ENCODE peak calls at places on chromosomes 16 and 17, in five cellular contexts. One of them, this sample, is unnamed.

GRCh38 chr16:30458561-30459394 is 13.1 kb upstream of the SEPHS2 start:
- DNase-seq in M059J: no peak
- DNase-seq in cardiac fibroblast: no peak
- DNase-seq in activated naive CD8-positive, alpha-beta T cell treated with anti-CD3 and anti-CD28 coated beads, Interleukin-2, amount 50 U/mL, for 24 hours: peak
- DNase-seq in mesenchymal stem cell: no peak
- DNase-seq in this sample: peak

GRCh38 chr17:31369266-31369665 is 22.2 kb upstream of the RAB11FIP4 start:
- DNase-seq in cardiac fibroblast: no peak
- DNase-seq in mesenchymal stem cell: peak
- DNase-seq in M059J: no peak
- DNase-seq in activated naive CD8-positive, alpha-beta T cell treated with anti-CD3 and anti-CD28 coated beads, Interleukin-2, amount 50 U/mL, for 24 hours: no peak
- DNase-seq in this sample: no peak

GRCh38 chr17:16443390-16444257 is 28.3 kb downstream of the TRPV2 start:
- DNase-seq in M059J: no peak
- DNase-seq in mesenchymal stem cell: no peak
- DNase-seq in cardiac fibroblast: no peak
- DNase-seq in activated naive CD8-positive, alpha-beta T cell treated with anti-CD3 and anti-CD28 coated beads, Interleukin-2, amount 50 U/mL, for 24 hours: peak
- DNase-seq in this sample: no peak

GRCh38 chr16:1543085-1543896 is 9.8 kb downstream of the TMEM204 start:
- DNase-seq in mesenchymal stem cell: peak
- DNase-seq in activated naive CD8-positive, alpha-beta T cell treated with anti-CD3 and anti-CD28 coated beads, Interleukin-2, amount 50 U/mL, for 24 hours: peak
- DNase-seq in cardiac fibroblast: peak
- DNase-seq in M059J: peak
- DNase-seq in this sample: peak

GRCh38 chr16:87740909-87741424 is 24.8 kb downstream of the KLHDC4 start:
- DNase-seq in activated naive CD8-positive, alpha-beta T cell treated with anti-CD3 and anti-CD28 coated beads, Interleukin-2, amount 50 U/mL, for 24 hours: no peak
- DNase-seq in mesenchymal stem cell: no peak
- DNase-seq in cardiac fibroblast: no peak
- DNase-seq in M059J: no peak
- DNase-seq in this sample: no peak

GRCh38 chr16:6144441-6144840 is 1046.8 kb upstream of the EEF2KMT start:
- DNase-seq in activated naive CD8-positive, alpha-beta T cell treated with anti-CD3 and anti-CD28 coated beads, Interleukin-2, amount 50 U/mL, for 24 hours: no peak
- DNase-seq in M059J: no peak
- DNase-seq in mesenchymal stem cell: no peak
- DNase-seq in cardiac fibroblast: no peak
- DNase-seq in this sample: no peak

GRCh38 chr16:57432989-57433388 is 14.2 kb downstream of the CIAPIN1 start:
- DNase-seq in mesenchymal stem cell: no peak
- DNase-seq in M059J: no peak
- DNase-seq in activated naive CD8-positive, alpha-beta T cell treated with anti-CD3 and anti-CD28 coated beads, Interleukin-2, amount 50 U/mL, for 24 hours: no peak
- DNase-seq in cardiac fibroblast: no peak
- DNase-seq in this sample: no peak

GRCh38 chr17:16150251-16150859 is 65.0 kb downstream of the NCOR1 start:
- DNase-seq in mesenchymal stem cell: peak
- DNase-seq in cardiac fibroblast: peak
- DNase-seq in M059J: no peak
- DNase-seq in activated naive CD8-positive, alpha-beta T cell treated with anti-CD3 and anti-CD28 coated beads, Interleukin-2, amount 50 U/mL, for 24 hours: no peak
- DNase-seq in this sample: no peak

GRCh38 chr16:11016524-11016988 is 72.2 kb downstream of the CLEC16A start:
- DNase-seq in mesenchymal stem cell: peak
- DNase-seq in M059J: peak
- DNase-seq in cardiac fibroblast: peak
- DNase-seq in activated naive CD8-positive, alpha-beta T cell treated with anti-CD3 and anti-CD28 coated beads, Interleukin-2, amount 50 U/mL, for 24 hours: no peak
- DNase-seq in this sample: no peak

GRCh38 chr16:70480127-70481105 is 26.0 kb downstream of the FCSK start:
- DNase-seq in M059J: peak
- DNase-seq in activated naive CD8-positive, alpha-beta T cell treated with anti-CD3 and anti-CD28 coated beads, Interleukin-2, amount 50 U/mL, for 24 hours: no peak
- DNase-seq in mesenchymal stem cell: no peak
- DNase-seq in cardiac fibroblast: no peak
- DNase-seq in this sample: no peak

GRCh38 chr17:56389356-56389755 is 204.1 kb upstream of the NOG start:
- DNase-seq in M059J: no peak
- DNase-seq in mesenchymal stem cell: no peak
- DNase-seq in activated naive CD8-positive, alpha-beta T cell treated with anti-CD3 and anti-CD28 coated beads, Interleukin-2, amount 50 U/mL, for 24 hours: no peak
- DNase-seq in cardiac fibroblast: no peak
- DNase-seq in this sample: no peak

GRCh38 chr16:84044108-84044488 is 1.5 kb upstream of the SLC38A8 start:
- DNase-seq in cardiac fibroblast: peak
- DNase-seq in mesenchymal stem cell: peak
- DNase-seq in activated naive CD8-positive, alpha-beta T cell treated with anti-CD3 and anti-CD28 coated beads, Interleukin-2, amount 50 U/mL, for 24 hours: peak
- DNase-seq in M059J: peak
- DNase-seq in this sample: no peak

GRCh38 chr16:78639775-78640174 is 540.3 kb downstream of the WWOX start:
- DNase-seq in cardiac fibroblast: no peak
- DNase-seq in mesenchymal stem cell: no peak
- DNase-seq in M059J: no peak
- DNase-seq in activated naive CD8-positive, alpha-beta T cell treated with anti-CD3 and anti-CD28 coated beads, Interleukin-2, amount 50 U/mL, for 24 hours: no peak
- DNase-seq in this sample: no peak

GRCh38 chr17:65975878-65976277 is 216.1 kb downstream of the CEP112 start:
- DNase-seq in mesenchymal stem cell: no peak
- DNase-seq in M059J: no peak
- DNase-seq in activated naive CD8-positive, alpha-beta T cell treated with anti-CD3 and anti-CD28 coated beads, Interleukin-2, amount 50 U/mL, for 24 hours: no peak
- DNase-seq in cardiac fibroblast: no peak
- DNase-seq in this sample: no peak

GRCh38 chr16:82192665-82193064 is 22.6 kb upstream of the MPHOSPH6 start:
- DNase-seq in activated naive CD8-positive, alpha-beta T cell treated with anti-CD3 and anti-CD28 coated beads, Interleukin-2, amount 50 U/mL, for 24 hours: peak
- DNase-seq in mesenchymal stem cell: peak
- DNase-seq in cardiac fibroblast: peak
- DNase-seq in M059J: peak
- DNase-seq in this sample: no peak

GRCh38 chr16:81473561-81473960 is 29.0 kb downstream of the CMIP start:
- DNase-seq in activated naive CD8-positive, alpha-beta T cell treated with anti-CD3 and anti-CD28 coated beads, Interleukin-2, amount 50 U/mL, for 24 hours: no peak
- DNase-seq in M059J: no peak
- DNase-seq in cardiac fibroblast: peak
- DNase-seq in mesenchymal stem cell: no peak
- DNase-seq in this sample: no peak

GRCh38 chr17:15777717-15778116 is 45.6 kb downstream of the TBC1D26 start:
- DNase-seq in cardiac fibroblast: no peak
- DNase-seq in M059J: no peak
- DNase-seq in mesenchymal stem cell: no peak
- DNase-seq in activated naive CD8-positive, alpha-beta T cell treated with anti-CD3 and anti-CD28 coated beads, Interleukin-2, amount 50 U/mL, for 24 hours: no peak
- DNase-seq in this sample: no peak

GRCh38 chr17:69452664-69453260 is 38.3 kb downstream of the MAP2K6 start:
- DNase-seq in cardiac fibroblast: no peak
- DNase-seq in M059J: no peak
- DNase-seq in activated naive CD8-positive, alpha-beta T cell treated with anti-CD3 and anti-CD28 coated beads, Interleukin-2, amount 50 U/mL, for 24 hours: no peak
- DNase-seq in mesenchymal stem cell: no peak
- DNase-seq in this sample: no peak

GRCh38 chr16:74667215-74667765 is 613 bp upstream of the RFWD3 start:
- DNase-seq in activated naive CD8-positive, alpha-beta T cell treated with anti-CD3 and anti-CD28 coated beads, Interleukin-2, amount 50 U/mL, for 24 hours: peak
- DNase-seq in M059J: peak
- DNase-seq in mesenchymal stem cell: peak
- DNase-seq in cardiac fibroblast: peak
- DNase-seq in this sample: no peak

GRCh38 chr16:88533381-88533831 is 36.8 kb upstream of the ZC3H18 start:
- DNase-seq in cardiac fibroblast: peak
- DNase-seq in activated naive CD8-positive, alpha-beta T cell treated with anti-CD3 and anti-CD28 coated beads, Interleukin-2, amount 50 U/mL, for 24 hours: no peak
- DNase-seq in mesenchymal stem cell: peak
- DNase-seq in M059J: no peak
- DNase-seq in this sample: no peak

GRCh38 chr16:85515830-85516397 is 97.2 kb upstream of the GSE1 start:
- DNase-seq in M059J: peak
- DNase-seq in cardiac fibroblast: no peak
- DNase-seq in activated naive CD8-positive, alpha-beta T cell treated with anti-CD3 and anti-CD28 coated beads, Interleukin-2, amount 50 U/mL, for 24 hours: no peak
- DNase-seq in mesenchymal stem cell: peak
- DNase-seq in this sample: no peak

GRCh38 chr17:8012996-8013640 is 10.7 kb downstream of the GUCY2D start:
- DNase-seq in mesenchymal stem cell: no peak
- DNase-seq in cardiac fibroblast: no peak
- DNase-seq in activated naive CD8-positive, alpha-beta T cell treated with anti-CD3 and anti-CD28 coated beads, Interleukin-2, amount 50 U/mL, for 24 hours: no peak
- DNase-seq in M059J: no peak
- DNase-seq in this sample: no peak

GRCh38 chr17:40886090-40886489 is 1.0 kb upstream of the KRT20 start:
- DNase-seq in activated naive CD8-positive, alpha-beta T cell treated with anti-CD3 and anti-CD28 coated beads, Interleukin-2, amount 50 U/mL, for 24 hours: no peak
- DNase-seq in cardiac fibroblast: peak
- DNase-seq in M059J: peak
- DNase-seq in mesenchymal stem cell: peak
- DNase-seq in this sample: no peak

GRCh38 chr17:15944720-15945492 is at the start of gene ADORA2B:
- DNase-seq in cardiac fibroblast: peak
- DNase-seq in mesenchymal stem cell: peak
- DNase-seq in activated naive CD8-positive, alpha-beta T cell treated with anti-CD3 and anti-CD28 coated beads, Interleukin-2, amount 50 U/mL, for 24 hours: peak
- DNase-seq in M059J: peak
- DNase-seq in this sample: peak

GRCh38 chr16:79754081-79754872 is 153.7 kb upstream of the MAF start:
- DNase-seq in cardiac fibroblast: peak
- DNase-seq in mesenchymal stem cell: peak
- DNase-seq in activated naive CD8-positive, alpha-beta T cell treated with anti-CD3 and anti-CD28 coated beads, Interleukin-2, amount 50 U/mL, for 24 hours: no peak
- DNase-seq in M059J: no peak
- DNase-seq in this sample: no peak

GRCh38 chr17:59848778-59849177 is 44.0 kb downstream of the TUBD1 start:
- DNase-seq in activated naive CD8-positive, alpha-beta T cell treated with anti-CD3 and anti-CD28 coated beads, Interleukin-2, amount 50 U/mL, for 24 hours: peak
- DNase-seq in cardiac fibroblast: peak
- DNase-seq in mesenchymal stem cell: peak
- DNase-seq in M059J: peak
- DNase-seq in this sample: no peak

GRCh38 chr16:56817938-56818337 is 47.1 kb upstream of the SLC12A3 start:
- DNase-seq in mesenchymal stem cell: no peak
- DNase-seq in activated naive CD8-positive, alpha-beta T cell treated with anti-CD3 and anti-CD28 coated beads, Interleukin-2, amount 50 U/mL, for 24 hours: no peak
- DNase-seq in cardiac fibroblast: no peak
- DNase-seq in M059J: no peak
- DNase-seq in this sample: no peak

GRCh38 chr17:64741038-64741641 is 79.0 kb upstream of the SMURF2 start:
- DNase-seq in activated naive CD8-positive, alpha-beta T cell treated with anti-CD3 and anti-CD28 coated beads, Interleukin-2, amount 50 U/mL, for 24 hours: no peak
- DNase-seq in M059J: peak
- DNase-seq in mesenchymal stem cell: peak
- DNase-seq in cardiac fibroblast: peak
- DNase-seq in this sample: no peak

GRCh38 chr16:46844771-46845170 is 13.8 kb upstream of the C16orf87 start:
- DNase-seq in activated naive CD8-positive, alpha-beta T cell treated with anti-CD3 and anti-CD28 coated beads, Interleukin-2, amount 50 U/mL, for 24 hours: no peak
- DNase-seq in mesenchymal stem cell: no peak
- DNase-seq in M059J: peak
- DNase-seq in cardiac fibroblast: peak
- DNase-seq in this sample: no peak

GRCh38 chr16:5523794-5524193 is 426.2 kb upstream of the EEF2KMT start:
- DNase-seq in activated naive CD8-positive, alpha-beta T cell treated with anti-CD3 and anti-CD28 coated beads, Interleukin-2, amount 50 U/mL, for 24 hours: no peak
- DNase-seq in cardiac fibroblast: no peak
- DNase-seq in mesenchymal stem cell: no peak
- DNase-seq in M059J: no peak
- DNase-seq in this sample: no peak

GRCh38 chr17:13333661-13334060 is 268.1 kb downstream of the HS3ST3A1 start:
- DNase-seq in activated naive CD8-positive, alpha-beta T cell treated with anti-CD3 and anti-CD28 coated beads, Interleukin-2, amount 50 U/mL, for 24 hours: no peak
- DNase-seq in M059J: no peak
- DNase-seq in cardiac fibroblast: no peak
- DNase-seq in mesenchymal stem cell: no peak
- DNase-seq in this sample: no peak